ENCODE peak calls at places on chromosome 1, in ten cellular contexts. G is Peyer's patch; O is lung; N is esophagus squamous epithelium; P is CD8-positive, alpha-beta T cell; K is adrenal gland; B is cardiac muscle cell; C is breast epithelium; R is mammary epithelial cell; I is ovary. T is an unnamed sample.

GRCh38 chr1:93591833-93592635 is 89.6 kb downstream of the BCAR3 start:
- DNase-seq in G (peak; percentile 73), O (peak; percentile 56), N (no peak), P (peak; percentile 26), K (no peak), B (no peak), C (no peak), R (no peak), I (no peak), T (peak; percentile 87)

GRCh38 chr1:43973981-43974442 is 748 bp upstream of the ATP6V0B start:
- DNase-seq in G (peak; percentile 27), O (no peak), N (no peak), P (no peak), K (no peak), B (no peak), C (no peak), R (no peak), I (no peak), T (no peak)

GRCh38 chr1:203038891-203039608 is 12.8 kb downstream of the PPFIA4 start:
- DNase-seq in G (peak; percentile 52), O (peak; percentile 72), N (no peak), P (peak; percentile 65), K (peak; percentile 90), B (peak; percentile 78), C (peak; percentile 70), R (peak; percentile 61), I (peak; percentile 81), T (peak; percentile 85)

GRCh38 chr1:179081696-179082307 is at the start of gene TOR3A:
- DNase-seq in G (peak; percentile 95), O (peak; percentile 94), N (peak; percentile 60), P (peak; percentile 72), K (peak; percentile 96), B (peak; percentile 93), C (peak; percentile 89), R (peak; percentile 89), I (peak; percentile 93), T (peak; percentile 93)

GRCh38 chr1:173920868-173921267 is 3.7 kb upstream of the SERPINC1 start:
- DNase-seq in G (no peak), O (no peak), N (no peak), P (no peak), K (no peak), B (no peak), C (no peak), R (no peak), I (no peak), T (no peak)

GRCh38 chr1:104933846-104934245 is 1184.1 kb downstream of the AMY1C start:
- DNase-seq in G (no peak), O (no peak), N (no peak), P (no peak), K (no peak), B (no peak), C (no peak), R (no peak), I (no peak), T (no peak)

GRCh38 chr1:38296047-38296446 is 249.5 kb upstream of the POU3F1 start:
- DNase-seq in G (no peak), O (no peak), N (no peak), P (no peak), K (no peak), B (no peak), C (no peak), R (no peak), I (no peak), T (no peak)

GRCh38 chr1:193831465-193831864 is 645.1 kb upstream of the B3GALT2 start:
- DNase-seq in G (no peak), O (no peak), N (no peak), P (no peak), K (no peak), B (no peak), C (no peak), R (no peak), I (no peak), T (no peak)

GRCh38 chr1:211344335-211344664 is 17.7 kb downstream of the TRAF5 start:
- DNase-seq in G (peak; percentile 21), O (no peak), N (no peak), P (no peak), K (no peak), B (peak; percentile 28), C (no peak), R (no peak), I (no peak), T (no peak)

GRCh38 chr1:178693368-178693767 is 31.7 kb upstream of the RALGPS2 start:
- DNase-seq in G (no peak), O (no peak), N (no peak), P (no peak), K (no peak), B (peak; percentile 37), C (no peak), R (no peak), I (no peak), T (no peak)

GRCh38 chr1:109959974-109960744 is 24.4 kb upstream of the AHCYL1 start:
- DNase-seq in G (no peak), O (no peak), N (no peak), P (no peak), K (no peak), B (peak; percentile 82), C (no peak), R (peak; percentile 14), I (no peak), T (no peak)

GRCh38 chr1:68344208-68344607 is 105.5 kb downstream of the RPE65 start:
- DNase-seq in G (no peak), O (no peak), N (no peak), P (no peak), K (no peak), B (no peak), C (no peak), R (no peak), I (no peak), T (no peak)

GRCh38 chr1:24966724-24967346 is 36.8 kb upstream of the RUNX3 start:
- DNase-seq in G (no peak), O (no peak), N (no peak), P (peak; percentile 80), K (no peak), B (peak; percentile 81), C (no peak), R (peak; percentile 74), I (no peak), T (no peak)

GRCh38 chr1:47578862-47579419 is 141.1 kb downstream of the FOXD2 start:
- DNase-seq in G (no peak), O (no peak), N (no peak), P (no peak), K (no peak), B (peak; percentile 21), C (peak; percentile 5), R (no peak), I (no peak), T (no peak)

GRCh38 chr1:215652371-215652770 is 85.3 kb downstream of the KCTD3 start:
- DNase-seq in G (no peak), O (no peak), N (no peak), P (no peak), K (no peak), B (no peak), C (no peak), R (no peak), I (no peak), T (no peak)

GRCh38 chr1:32990887-32991286 is 26.3 kb upstream of the RNF19B start:
- DNase-seq in G (no peak), O (no peak), N (no peak), P (no peak), K (no peak), B (no peak), C (no peak), R (peak; percentile 60), I (no peak), T (no peak)
- H3K4me1 ChIP-seq in G (peaks cover 17% of the 10 kb centered on the region), O (peaks cover 21% of the 10 kb centered on the region), N (peaks cover 58% of the 10 kb centered on the region), P (peaks cover 5% of the 10 kb centered on the region), K (peaks cover 16% of the 10 kb centered on the region), B (peaks cover 22% of the 10 kb centered on the region), C (peaks cover 17% of the 10 kb centered on the region), R (peaks cover 52% of the 10 kb centered on the region), I (peaks cover 10% of the 10 kb centered on the region), T (no peaks in the 10 kb centered on the region)

GRCh38 chr1:71193153-71193552 is 112.3 kb upstream of the ZRANB2 start:
- DNase-seq in G (no peak), O (no peak), N (no peak), P (no peak), K (no peak), B (peak; percentile 29), C (no peak), R (no peak), I (peak; percentile 44), T (no peak)

GRCh38 chr1:71200503-71200902 is 119.7 kb upstream of the ZRANB2 start:
- DNase-seq in G (no peak), O (no peak), N (no peak), P (no peak), K (no peak), B (no peak), C (no peak), R (no peak), I (no peak), T (no peak)

GRCh38 chr1:71190843-71191242 is 110.0 kb upstream of the ZRANB2 start:
- DNase-seq in G (no peak), O (no peak), N (no peak), P (no peak), K (no peak), B (no peak), C (no peak), R (no peak), I (no peak), T (no peak)

GRCh38 chr1:71191520-71191919 is 110.7 kb upstream of the ZRANB2 start:
- DNase-seq in G (no peak), O (no peak), N (no peak), P (no peak), K (no peak), B (no peak), C (no peak), R (no peak), I (no peak), T (no peak)

GRCh38 chr1:71196685-71197084 is 115.8 kb upstream of the ZRANB2 start:
- DNase-seq in G (no peak), O (no peak), N (no peak), P (no peak), K (no peak), B (peak; percentile 54), C (no peak), R (peak; percentile 11), I (no peak), T (no peak)
- TF ChIP-seq CTCF in G (peak; percentile 38), O (no peak), N (no peak), P (no peak), K (peak; percentile 22), B (peak; percentile 40), C (peak; percentile 26), R (peak; percentile 55), I (peak; percentile 13), T (no peak)

GRCh38 chr1:154454391-154455120 is 47.5 kb upstream of the TDRD10 start:
- DNase-seq in G (no peak), O (no peak), N (no peak), P (no peak), K (no peak), B (no peak), C (no peak), R (no peak), I (no peak), T (no peak)
- H3K36me3 ChIP-seq in G (no peaks in the 10 kb centered on the region), O (peaks cover 7% of the 10 kb centered on the region), N (no peaks in the 10 kb centered on the region), P (peaks cover 5% of the 10 kb centered on the region), K (peaks cover 39% of the 10 kb centered on the region), B (no peaks in the 10 kb centered on the region), C (no peaks in the 10 kb centered on the region), R (peaks cover 6% of the 10 kb centered on the region), I (no peaks in the 10 kb centered on the region), T (no peaks in the 10 kb centered on the region)

DNA sequence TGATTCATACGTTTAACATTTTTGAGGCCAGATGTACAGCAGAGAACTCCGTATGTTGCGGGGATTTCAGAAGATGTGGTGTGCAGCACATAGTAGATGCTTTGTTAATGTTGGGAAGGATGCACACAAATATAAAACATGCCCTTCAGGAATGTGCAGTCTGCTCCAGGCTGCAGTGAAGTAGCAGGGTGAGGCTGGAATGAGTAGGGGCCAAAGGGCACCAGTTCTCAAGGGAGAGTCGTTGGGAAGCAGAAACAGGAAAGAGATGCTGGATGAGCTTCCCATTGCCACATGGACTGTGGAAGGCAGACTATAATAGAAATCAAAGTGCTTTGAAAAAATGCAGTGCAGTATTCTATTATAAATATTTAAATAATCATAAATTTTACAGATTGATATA is 126.9 kb downstream of the NOS1AP start:
- DNase-seq in G (no peak), O (no peak), N (no peak), P (no peak), K (no peak), B (peak; percentile 45), C (no peak), R (no peak), I (no peak), T (no peak)
- H3K4me1 ChIP-seq in G (no peaks in the 10 kb centered on the region), O (peaks cover 13% of the 10 kb centered on the region), N (peaks cover 20% of the 10 kb centered on the region), P (no peaks in the 10 kb centered on the region), K (peaks cover 12% of the 10 kb centered on the region), B (peaks cover 52% of the 10 kb centered on the region), C (peaks cover 3% of the 10 kb centered on the region), R (no peaks in the 10 kb centered on the region), I (peaks cover 7% of the 10 kb centered on the region), T (peaks cover 8% of the 10 kb centered on the region)

T was measured in BE2C.